ENCODE peak calls at places on chromosomes 6 and 20, in nine cellular contexts. T is GM12865, L is K562, X is NCI-H774, G is astrocyte of the spinal cord, H is T-helper 1 cell, A is AG04450, U is Right ventricle myocardium inferior, E is MCF 10A. I is an unnamed sample.

GRCh38 chr6:157260735-157261134 is 62.6 kb downstream of the TMEM242 start:
- DNase-seq in T (no peak), H (no peak), U (no peak), X (no peak), G (no peak), L (no peak), A (no peak), E (peak), I (no peak)

GRCh38 chr6:2209226-2209809 is 36.1 kb downstream of the GMDS start:
- DNase-seq in U (no peak), X (peak), H (no peak), T (peak), L (peak), G (peak), A (no peak), E (peak), I (peak)

GRCh38 chr6:160733045-160733646 is 31.1 kb downstream of the PLG start:
- DNase-seq in U (no peak), X (peak), G (peak), T (peak), A (no peak), L (peak), E (peak), H (no peak), I (peak)

GRCh38 chr6:79813854-79814477 is 133.4 kb downstream of the ELOVL4 start:
- DNase-seq in E (peak), T (peak), U (no peak), H (no peak), A (peak), L (peak), X (peak), G (peak), I (peak)

GRCh38 chr20:32465092-32465900 is 107.2 kb downstream of the ASXL1 start:
- DNase-seq in H (no peak), L (no peak), G (peak), U (no peak), A (no peak), E (no peak), X (no peak), T (no peak), I (no peak)

GRCh38 chr6:20554326-20554725 is 20.1 kb downstream of the CDKAL1 start:
- DNase-seq in G (no peak), L (no peak), A (no peak), E (no peak), T (no peak), H (no peak), U (no peak), X (no peak), I (no peak)

GRCh38 chr20:59007758-59008511 is 881 bp upstream of the CTSZ start:
- DNase-seq in A (no peak), L (no peak), G (no peak), U (peak), H (no peak), E (no peak), T (peak), X (no peak), I (no peak)

GRCh38 chr6:11556308-11556707 is 18.8 kb downstream of the TMEM170B start:
- DNase-seq in G (no peak), H (no peak), A (no peak), U (no peak), X (no peak), E (no peak), L (no peak), T (no peak), I (no peak)

GRCh38 chr20:32544260-32544722 is 40.8 kb downstream of the NOL4L start:
- DNase-seq in X (no peak), A (no peak), H (no peak), L (no peak), E (no peak), U (no peak), T (no peak), G (no peak), I (no peak)

GRCh38 chr6:10481101-10481500 is 40.0 kb upstream of the GCNT2 start:
- DNase-seq in T (no peak), L (no peak), H (no peak), U (no peak), E (no peak), A (no peak), G (no peak), X (no peak), I (no peak)

GRCh38 chr6:164628302-164628931 is 681.0 kb downstream of the C6orf118 start:
- DNase-seq in G (no peak), L (no peak), E (no peak), H (no peak), T (no peak), A (no peak), U (no peak), X (no peak), I (no peak)

GRCh38 chr20:60381643-60382400 is 423.6 kb downstream of the CDH26 start:
- DNase-seq in X (no peak), U (no peak), H (no peak), A (no peak), E (no peak), G (no peak), L (no peak), T (no peak), I (no peak)

GRCh38 chr6:9540534-9541126 is 874.2 kb downstream of the TFAP2A start:
- DNase-seq in A (peak), L (peak), T (peak), G (peak), E (peak), H (no peak), U (no peak), X (peak), I (peak)

GRCh38 chr6:68038815-68039408 is 596.2 kb upstream of the ADGRB3 start:
- DNase-seq in H (no peak), A (no peak), G (no peak), E (no peak), T (no peak), X (no peak), U (no peak), L (no peak), I (no peak)

GRCh38 chr20:50333856-50334255 is 143.2 kb downstream of the CEBPB start:
- DNase-seq in L (no peak), T (no peak), A (peak), X (no peak), E (peak), U (no peak), G (peak), H (no peak), I (no peak)

GRCh38 chr6:66278115-66278514 is 571.1 kb upstream of the EYS start:
- DNase-seq in L (no peak), A (no peak), H (no peak), U (no peak), E (no peak), T (no peak), G (no peak), X (no peak), I (no peak)

GRCh38 chr6:4320860-4321259 is 185.5 kb upstream of the ECI2 start:
- DNase-seq in L (no peak), H (no peak), E (peak), A (peak), T (no peak), U (no peak), X (peak), G (peak), I (peak)

GRCh38 chr6:37818536-37819176 is 871 bp upstream of the ZFAND3 start:
- DNase-seq in A (peak), H (peak), T (peak), U (peak), L (peak), E (peak), G (peak), X (peak), I (peak)

GRCh38 chr20:50744143-50744792 is 12.9 kb downstream of the PARD6B start:
- DNase-seq in E (peak), X (no peak), H (no peak), U (peak), G (peak), T (no peak), L (peak), A (peak), I (peak)

GRCh38 chr6:152094992-152095592 is 287.6 kb downstream of the ESR1 start:
- DNase-seq in H (no peak), T (no peak), L (peak), G (peak), A (peak), X (no peak), U (peak), E (peak), I (peak)

GRCh38 chr6:154933181-154933827 is 61.8 kb upstream of the TIAM2 start:
- DNase-seq in E (no peak), L (no peak), T (no peak), G (peak), X (no peak), H (no peak), U (no peak), A (no peak), I (no peak)

GRCh38 chr20:51840865-51841264 is 38.5 kb upstream of the SALL4 start:
- DNase-seq in U (no peak), T (no peak), H (no peak), X (no peak), L (no peak), G (no peak), E (no peak), A (no peak), I (no peak)

GRCh38 chr6:126127662-126128061 is 141.3 kb downstream of the TRMT11 start:
- DNase-seq in H (no peak), U (no peak), A (no peak), X (no peak), E (peak), L (no peak), G (peak), T (no peak), I (no peak)

GRCh38 chr20:59105581-59105980 is 58.0 kb upstream of the ZNF831 start:
- DNase-seq in G (no peak), L (no peak), X (no peak), A (no peak), H (no peak), T (no peak), U (no peak), E (no peak), I (no peak)

GRCh38 chr6:69105288-69105687 is 470.2 kb downstream of the ADGRB3 start:
- DNase-seq in G (no peak), E (no peak), H (no peak), X (no peak), T (no peak), A (no peak), L (no peak), U (no peak), I (no peak)

I was measured in HEK293T.